ENCODE peak calls at places on chromosome 4, in five cellular contexts. H is H9; G is CD4-positive, CD25-positive, alpha-beta regulatory T cell; W is stimulated activated naive CD8-positive, alpha-beta T cell treated with anti-CD3 and anti-CD28 coated beads, Interleukin-15, Interleukin-2, amounts not matched to agents 100 U/mL and 50 U/mL, for 24 hours; D is BJ. B is an unnamed sample.

GRCh38 chr4:140289486-140289885 is 84.0 kb upstream of the SCOC start:
- DNase-seq in H (no peak), G (no peak), W (no peak), D (no peak), B (no peak)

GRCh38 chr4:61200991-61201526 is 933 bp downstream of the ADGRL3 start:
- DNase-seq in H (peak; percentile 52), G (no peak), W (no peak), D (no peak), B (no peak)

GRCh38 chr4:109041463-109041862 is 261.0 kb downstream of the COL25A1 start:
- DNase-seq in H (no peak), G (no peak), W (no peak), D (no peak), B (no peak)

GRCh38 chr4:67996127-67996526 is 32.8 kb upstream of the TMPRSS11A start:
- DNase-seq in H (no peak), G (no peak), W (no peak), D (no peak), B (no peak)

GRCh38 chr4:86449746-86450145 is 89.9 kb upstream of the MAPK10 start:
- DNase-seq in H (no peak), G (no peak), W (no peak), D (no peak), B (no peak)

GRCh38 chr4:137861682-137862081 is 329.4 kb upstream of the PCDH18 start:
- DNase-seq in H (no peak), G (no peak), W (no peak), D (no peak), B (no peak)

GRCh38 chr4:5374577-5374976 is 323.3 kb downstream of the STK32B start:
- DNase-seq in H (no peak), G (no peak), W (no peak), D (no peak), B (no peak)

GRCh38 chr4:184151988-184152485 is 65.6 kb downstream of the ENPP6 start:
- DNase-seq in H (no peak), G (no peak), W (no peak), D (no peak), B (no peak)

GRCh38 chr4:1041936-1042330 is 30.5 kb downstream of the FGFRL1 start:
- DNase-seq in H (no peak), G (no peak), W (no peak), D (no peak), B (no peak)

GRCh38 chr4:16113741-16114140 is 29.9 kb upstream of the PROM1 start:
- DNase-seq in H (no peak), G (no peak), W (no peak), D (no peak), B (no peak)

GRCh38 chr4:15037923-15038541 is 35.8 kb downstream of the CPEB2 start:
- DNase-seq in H (no peak), G (no peak), W (no peak), D (no peak), B (no peak)

GRCh38 chr4:742742-743311 is 37.2 kb downstream of the PCGF3 start:
- DNase-seq in H (peak; percentile 79), G (peak; percentile 69), W (peak; percentile 86), D (no peak), B (peak; percentile 97)

GRCh38 chr4:132893787-132894186 is 255.3 kb upstream of the PCDH10 start:
- DNase-seq in H (no peak), G (no peak), W (no peak), D (no peak), B (no peak)

GRCh38 chr4:152478456-152479237 is 57.2 kb downstream of the FBXW7 start:
- DNase-seq in H (no peak), G (no peak), W (no peak), D (no peak), B (no peak)

GRCh38 chr4:81913427-81913878 is 441.7 kb upstream of the RASGEF1B start:
- DNase-seq in H (peak; percentile 86), G (peak; percentile 46), W (peak; percentile 66), D (no peak), B (no peak)

GRCh38 chr4:24055623-24056022 is 165.8 kb upstream of the PPARGC1A start:
- DNase-seq in H (no peak), G (no peak), W (no peak), D (no peak), B (no peak)

GRCh38 chr4:105466580-105466979 is 7.3 kb downstream of the PPA2 start:
- DNase-seq in H (no peak), G (no peak), W (no peak), D (no peak), B (no peak)

GRCh38 chr4:79906306-79906705 is 166.7 kb downstream of the ANTXR2 start:
- DNase-seq in H (no peak), G (no peak), W (no peak), D (no peak), B (no peak)